ENCODE peak calls at places on chromosomes 3 and 15, in ten cellular contexts. N is left ventricle myocardium inferior; D is GM12864; E is astrocyte of the spinal cord; G is body of pancreas; R is BJ; B is vagina; T is A549; S is CD4-positive, alpha-beta T cell; Y is foreskin fibroblast. X is an unnamed sample.

GRCh38 chr3:26474706-26475105 is 147.9 kb upstream of the LRRC3B start:
- DNase-seq in N (no peak), D (no peak), E (no peak), G (no peak), R (no peak), B (no peak), T (no peak), S (no peak), Y (no peak), X (no peak)

GRCh38 chr3:167110906-167111305 is 269.2 kb downstream of the ZBBX start:
- DNase-seq in N (peak), D (no peak), E (peak), G (no peak), R (no peak), B (no peak), T (no peak), S (no peak), Y (no peak), X (no peak)

GRCh38 chr15:98873441-98874218 is 134.0 kb downstream of the PGPEP1L start:
- DNase-seq in N (no peak), D (no peak), E (peak), G (no peak), R (peak), B (no peak), T (peak), S (no peak), Y (peak), X (no peak)

GRCh38 chr15:71780349-71780976 is 29.9 kb upstream of the NR2E3 start:
- DNase-seq in N (no peak), D (peak), E (peak), G (no peak), R (no peak), B (no peak), T (peak), S (no peak), Y (peak), X (peak)

GRCh38 chr3:143775401-143775970 is 72.8 kb downstream of the SLC9A9 start:
- DNase-seq in N (no peak), D (peak), E (peak), G (no peak), R (no peak), B (no peak), T (peak), S (no peak), Y (peak), X (peak)

GRCh38 chr3:81214626-81215025 is 546.8 kb downstream of the GBE1 start:
- DNase-seq in N (no peak), D (no peak), E (peak), G (no peak), R (no peak), B (no peak), T (no peak), S (no peak), Y (peak), X (no peak)

GRCh38 chr3:4821331-4821730 is 157.9 kb upstream of the BHLHE40 start:
- DNase-seq in N (no peak), D (no peak), E (no peak), G (no peak), R (no peak), B (no peak), T (no peak), S (no peak), Y (no peak), X (no peak)

GRCh38 chr3:45137656-45138181 is 8.5 kb downstream of the CDCP1 start:
- DNase-seq in N (no peak), D (no peak), E (no peak), G (peak), R (no peak), B (no peak), T (no peak), S (no peak), Y (no peak), X (no peak)

GRCh38 chr3:156642750-156643728 is 31.4 kb upstream of the TIPARP start:
- DNase-seq in N (no peak), D (no peak), E (no peak), G (no peak), R (no peak), B (no peak), T (no peak), S (no peak), Y (peak), X (no peak)

GRCh38 chr15:82680200-82681102 is 29.2 kb downstream of the AP3B2 start:
- DNase-seq in N (no peak), D (peak), E (no peak), G (peak), R (no peak), B (no peak), T (peak), S (peak), Y (no peak), X (peak)

GRCh38 chr3:45706133-45706808 is 17.1 kb downstream of the SACM1L start:
- DNase-seq in N (no peak), D (no peak), E (no peak), G (no peak), R (no peak), B (no peak), T (no peak), S (no peak), Y (no peak), X (no peak)

GRCh38 chr3:51970606-51971300 is 3.1 kb downstream of the ABHD14B start:
- DNase-seq in N (no peak), D (no peak), E (no peak), G (peak), R (no peak), B (no peak), T (no peak), S (no peak), Y (no peak), X (no peak)

GRCh38 chr3:160649596-160649995 is 27.4 kb upstream of the ARL14 start:
- DNase-seq in N (no peak), D (no peak), E (peak), G (no peak), R (no peak), B (no peak), T (no peak), S (no peak), Y (no peak), X (no peak)

GRCh38 chr3:177281292-177281942 is 84.1 kb upstream of the TBL1XR1 start:
- DNase-seq in N (no peak), D (no peak), E (no peak), G (no peak), R (no peak), B (no peak), T (no peak), S (no peak), Y (no peak), X (no peak)

GRCh38 chr15:74826372-74826819 is at the start of gene CPLX3:
- DNase-seq in N (no peak), D (no peak), E (no peak), G (peak), R (no peak), B (no peak), T (no peak), S (peak), Y (peak), X (peak)

GRCh38 chr15:35058534-35059054 is 26.5 kb downstream of the NANOGP8 start:
- DNase-seq in N (no peak), D (no peak), E (no peak), G (no peak), R (no peak), B (no peak), T (no peak), S (no peak), Y (no peak), X (no peak)

GRCh38 chr15:62853114-62853832 is 189.3 kb upstream of the TPM1 start:
- DNase-seq in N (no peak), D (no peak), E (no peak), G (no peak), R (no peak), B (no peak), T (no peak), S (no peak), Y (peak), X (no peak)

GRCh38 chr3:72818915-72819314 is 29.3 kb downstream of the SHQ1 start:
- DNase-seq in N (no peak), D (no peak), E (peak), G (no peak), R (no peak), B (no peak), T (no peak), S (no peak), Y (peak), X (no peak)

GRCh38 chr15:89860851-89861360 is 32.9 kb downstream of the AP3S2 start:
- DNase-seq in N (no peak), D (no peak), E (no peak), G (no peak), R (no peak), B (no peak), T (no peak), S (no peak), Y (no peak), X (no peak)

GRCh38 chr3:172040078-172040975 is 949 bp downstream of the FNDC3B start:
- DNase-seq in N (peak), D (no peak), E (peak), G (peak), R (peak), B (no peak), T (peak), S (no peak), Y (peak), X (peak)

GRCh38 chr3:73502609-73503560 is 121.9 kb downstream of the PDZRN3 start:
- DNase-seq in N (peak), D (peak), E (peak), G (peak), R (peak), B (no peak), T (peak), S (no peak), Y (peak), X (peak)

GRCh38 chr3:139811331-139811730 is 123.7 kb upstream of the CLSTN2 start:
- DNase-seq in N (no peak), D (no peak), E (peak), G (no peak), R (no peak), B (no peak), T (no peak), S (no peak), Y (no peak), X (no peak)

GRCh38 chr3:11680509-11680908 is 36.8 kb upstream of the VGLL4 start:
- DNase-seq in N (no peak), D (no peak), E (no peak), G (no peak), R (no peak), B (no peak), T (no peak), S (no peak), Y (no peak), X (no peak)

GRCh38 chr15:79922512-79923067 is 25.8 kb upstream of the MTHFS start:
- DNase-seq in N (no peak), D (no peak), E (no peak), G (no peak), R (no peak), B (no peak), T (no peak), S (no peak), Y (no peak), X (no peak)

GRCh38 chr3:63655519-63655918 is 3.0 kb downstream of the SNTN start:
- DNase-seq in N (no peak), D (no peak), E (peak), G (no peak), R (peak), B (no peak), T (no peak), S (no peak), Y (peak), X (no peak)

GRCh38 chr3:148711981-148712666 is 14.4 kb downstream of the AGTR1 start:
- DNase-seq in N (no peak), D (no peak), E (no peak), G (no peak), R (no peak), B (no peak), T (no peak), S (no peak), Y (peak), X (no peak)

GRCh38 chr15:49380912-49381311 is 42.1 kb upstream of the FGF7 start:
- DNase-seq in N (no peak), D (no peak), E (no peak), G (no peak), R (no peak), B (no peak), T (no peak), S (no peak), Y (no peak), X (no peak)

GRCh38 chr15:26838742-26839460 is 28.0 kb upstream of the GABRA5 start:
- DNase-seq in N (no peak), D (no peak), E (no peak), G (no peak), R (no peak), B (no peak), T (peak), S (no peak), Y (no peak), X (no peak)

GRCh38 chr3:14147617-14148016 is 22.8 kb downstream of the TMEM43 start:
- DNase-seq in N (no peak), D (no peak), E (no peak), G (no peak), R (no peak), B (no peak), T (no peak), S (no peak), Y (no peak), X (no peak)

GRCh38 chr15:74988007-74988800 is 7.2 kb upstream of the SCAMP5 start:
- DNase-seq in N (no peak), D (no peak), E (peak), G (peak), R (no peak), B (no peak), T (peak), S (no peak), Y (peak), X (peak)

GRCh38 chr3:170346481-170347125 is 10.9 kb upstream of the SKIL start:
- DNase-seq in N (no peak), D (no peak), E (no peak), G (no peak), R (no peak), B (no peak), T (peak), S (no peak), Y (peak), X (no peak)

GRCh38 chr3:66037986-66038369 is 740 bp downstream of the MAGI1 start:
- DNase-seq in N (peak), D (no peak), E (no peak), G (peak), R (no peak), B (no peak), T (no peak), S (no peak), Y (peak), X (peak)

GRCh38 chr3:66039590-66039887 is 821 bp upstream of the MAGI1 start:
- DNase-seq in N (peak), D (no peak), E (no peak), G (peak), R (no peak), B (no peak), T (peak), S (no peak), Y (peak), X (peak)

GRCh38 chr3:66038384-66038725 is 363 bp downstream of the MAGI1 start:
- DNase-seq in N (no peak), D (no peak), E (no peak), G (no peak), R (no peak), B (no peak), T (no peak), S (no peak), Y (no peak), X (no peak)

GRCh38 chr3:66037330-66037985 is 1.3 kb downstream of the MAGI1 start:
- DNase-seq in N (peak), D (no peak), E (peak), G (peak), R (no peak), B (no peak), T (peak), S (no peak), Y (peak), X (peak)

GRCh38 chr3:66038726-66039589 is at the start of gene MAGI1:
- DNase-seq in N (peak), D (peak), E (peak), G (peak), R (peak), B (no peak), T (peak), S (no peak), Y (peak), X (peak)
- TF ChIP-seq CTCF in N (no peak), D (no peak), E (no peak), G (peak), R (no peak), B (no peak), T (no peak), S (no peak), Y (no peak), X (no peak)

DNA sequence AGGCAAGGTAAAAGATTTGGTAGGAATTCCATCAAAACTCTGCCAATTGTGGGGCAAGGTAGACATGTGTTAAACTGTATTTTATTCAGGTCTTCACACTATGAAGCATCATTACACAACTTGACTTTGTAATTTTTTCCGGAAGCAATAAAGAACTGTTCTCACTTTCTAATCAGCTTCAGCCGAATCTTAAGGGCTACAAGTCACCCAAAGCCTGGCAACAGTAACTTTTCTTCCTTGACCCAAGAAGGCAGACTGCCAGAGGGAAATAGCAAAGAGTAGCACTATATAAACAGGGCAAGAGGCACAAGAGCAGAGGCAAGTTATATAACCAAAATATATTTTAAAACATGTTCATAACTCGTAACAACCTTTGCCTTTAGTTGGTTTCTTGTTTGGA is 1.5 kb downstream of the SLTM start:
- DNase-seq in N (no peak), D (peak), E (peak), G (no peak), R (no peak), B (no peak), T (peak), S (no peak), Y (peak), X (peak)
- TF ChIP-seq CTCF in N (no peak), D (no peak), E (no peak), G (no peak), R (no peak), B (no peak), T (no peak), S (no peak), Y (no peak), X (no peak)

GRCh38 chr15:70049701-70050445 is 47.8 kb downstream of the TLE3 start:
- DNase-seq in N (no peak), D (no peak), E (no peak), G (no peak), R (no peak), B (no peak), T (no peak), S (no peak), Y (no peak), X (no peak)

GRCh38 chr15:70050970-70051369 is 46.7 kb downstream of the TLE3 start:
- DNase-seq in N (no peak), D (no peak), E (no peak), G (no peak), R (no peak), B (no peak), T (no peak), S (no peak), Y (no peak), X (no peak)

GRCh38 chr15:70051948-70052633 is 45.6 kb downstream of the TLE3 start:
- DNase-seq in N (no peak), D (no peak), E (no peak), G (no peak), R (no peak), B (no peak), T (no peak), S (no peak), Y (no peak), X (no peak)

GRCh38 chr15:70049115-70049514 is 48.6 kb downstream of the TLE3 start:
- DNase-seq in N (no peak), D (no peak), E (no peak), G (no peak), R (no peak), B (no peak), T (no peak), S (no peak), Y (no peak), X (no peak)

GRCh38 chr15:70050447-70050846 is 47.3 kb downstream of the TLE3 start:
- DNase-seq in N (no peak), D (no peak), E (no peak), G (no peak), R (no peak), B (no peak), T (no peak), S (no peak), Y (no peak), X (no peak)
- TF ChIP-seq CTCF in N (no peak), D (no peak), E (no peak), G (no peak), R (no peak), B (no peak), T (no peak), S (no peak), Y (no peak), X (no peak)

DNA sequence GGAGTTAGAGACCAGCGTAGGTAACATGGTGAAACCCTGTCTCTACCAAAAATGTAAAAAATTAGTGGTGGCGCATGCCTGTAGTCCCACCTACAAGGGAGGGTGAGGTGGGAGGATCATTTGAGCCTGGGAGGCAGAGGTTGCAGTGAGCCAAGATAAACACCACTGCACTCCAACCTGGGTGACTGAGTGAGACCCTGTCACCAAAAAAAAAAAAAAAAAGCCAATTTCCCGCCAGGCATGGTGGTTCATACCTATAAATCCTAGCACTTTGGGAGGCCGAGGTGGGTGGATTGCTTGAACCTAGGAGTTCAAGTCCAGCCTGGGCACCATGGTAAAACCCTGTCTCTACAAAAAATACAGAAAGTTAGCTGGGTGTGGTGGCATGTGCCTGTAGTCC is 6.9 kb downstream of the CNOT10 start:
- DNase-seq in N (no peak), D (no peak), E (no peak), G (no peak), R (no peak), B (no peak), T (no peak), S (no peak), Y (no peak), X (no peak)
- TF ChIP-seq CTCF in N (no peak), D (no peak), E (no peak), G (no peak), R (no peak), B (no peak), T (no peak), S (no peak), Y (no peak), X (no peak)

GRCh38 chr3:43155016-43155415 is 49.1 kb upstream of the POMGNT2 start:
- DNase-seq in N (no peak), D (no peak), E (no peak), G (no peak), R (no peak), B (no peak), T (no peak), S (no peak), Y (no peak), X (no peak)

GRCh38 chr3:43155464-43156121 is 49.7 kb upstream of the POMGNT2 start:
- DNase-seq in N (peak), D (no peak), E (peak), G (peak), R (peak), B (no peak), T (peak), S (no peak), Y (peak), X (no peak)

GRCh38 chr3:43156812-43157455 is 51.1 kb upstream of the POMGNT2 start:
- DNase-seq in N (no peak), D (no peak), E (no peak), G (no peak), R (no peak), B (no peak), T (no peak), S (no peak), Y (no peak), X (no peak)

GRCh38 chr3:43152649-43153048 is 46.8 kb upstream of the POMGNT2 start:
- DNase-seq in N (no peak), D (no peak), E (no peak), G (no peak), R (no peak), B (no peak), T (no peak), S (no peak), Y (no peak), X (no peak)

DNA sequence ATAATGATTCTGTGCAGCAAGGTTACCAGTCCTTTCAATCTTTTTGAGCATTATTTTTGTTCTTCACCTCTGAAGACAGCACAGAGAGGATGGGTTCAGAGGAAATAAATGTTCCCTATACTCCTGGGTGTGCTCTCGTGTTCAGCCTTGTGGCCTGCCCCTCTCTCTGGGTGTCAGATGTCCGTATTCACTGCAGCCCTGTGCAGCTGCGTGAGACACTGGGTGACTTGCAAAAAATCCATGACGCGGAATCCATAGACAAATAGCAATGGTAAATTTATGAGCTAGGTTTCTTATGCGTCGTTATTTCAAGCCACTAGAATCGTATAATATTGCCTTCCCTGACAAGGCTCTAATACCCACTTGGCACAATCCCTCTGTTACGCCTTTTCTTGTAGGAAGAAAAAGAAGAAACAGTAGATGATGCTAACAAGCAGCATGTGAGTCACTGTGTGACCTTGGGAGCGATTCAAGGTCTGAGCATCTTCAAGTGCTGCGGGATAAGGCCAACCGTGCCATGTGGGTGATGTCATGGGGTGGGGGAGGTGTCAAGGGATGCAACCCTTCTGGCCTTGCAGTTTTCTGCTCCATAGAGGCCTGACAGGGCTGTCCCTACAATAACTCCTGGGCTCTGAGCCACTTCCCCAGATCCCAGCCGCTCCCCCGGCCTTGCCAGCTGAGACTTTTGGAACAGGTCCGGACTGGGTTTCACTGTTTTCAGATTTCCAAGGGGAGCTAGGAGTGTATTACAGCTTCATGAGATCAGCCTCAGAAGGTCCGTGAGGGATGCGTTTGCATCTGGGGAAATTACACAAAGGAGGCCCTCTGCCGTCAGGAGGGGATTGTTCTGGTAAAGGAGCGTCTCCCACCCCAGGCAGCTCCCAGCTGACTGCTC is 47.6 kb upstream of the POMGNT2 start:
- DNase-seq in N (peak), D (no peak), E (peak), G (peak), R (no peak), B (no peak), T (no peak), S (no peak), Y (peak), X (no peak)
- TF ChIP-seq CTCF in N (no peak), D (no peak), E (no peak), G (no peak), R (peak), B (peak), T (no peak), S (no peak), Y (no peak), X (no peak)

GRCh38 chr3:158261371-158261991 is 151.6 kb downstream of the RSRC1 start:
- DNase-seq in N (no peak), D (no peak), E (peak), G (no peak), R (no peak), B (no peak), T (no peak), S (no peak), Y (no peak), X (no peak)
- TF ChIP-seq CTCF in N (no peak), D (no peak), E (no peak), G (no peak), R (no peak), B (no peak), T (no peak), S (no peak), Y (peak), X (no peak)

X was measured in GM20000.